ENCODE peak calls at places on chromosomes 16 and 17, in five cellular contexts. Q, O, V, N and H are unnamed samples.

GRCh38 chr16:47475786-47476185 is 14.7 kb downstream of the PHKB start:
- DNase-seq in Q (no peak), O (no peak), V (no peak), N (peak), H (no peak)

GRCh38 chr16:57646388-57647039 is 18.1 kb downstream of the ADGRG1 start:
- DNase-seq in Q (no peak), O (no peak), V (no peak), N (no peak), H (no peak)

GRCh38 chr17:60959696-60960095 is 282.0 kb downstream of the BCAS3 start:
- DNase-seq in Q (no peak), O (no peak), V (no peak), N (no peak), H (no peak)

GRCh38 chr16:11101695-11102522 is 154.1 kb downstream of the SOCS1 start:
- DNase-seq in Q (no peak), O (no peak), V (no peak), N (no peak), H (no peak)

GRCh38 chr16:25014500-25015147 is 545 bp downstream of the ARHGAP17 start:
- DNase-seq in Q (no peak), O (no peak), V (peak), N (peak), H (no peak)

GRCh38 chr16:56673916-56674315 is 4.3 kb downstream of the MT1H start:
- DNase-seq in Q (no peak), O (no peak), V (no peak), N (peak), H (no peak)

GRCh38 chr16:17070882-17071592 is 399.7 kb downstream of the XYLT1 start:
- DNase-seq in Q (no peak), O (no peak), V (no peak), N (peak), H (no peak)

GRCh38 chr17:57006040-57006439 is 28.1 kb downstream of the SCPEP1 start:
- DNase-seq in Q (no peak), O (no peak), V (no peak), N (no peak), H (no peak)

GRCh38 chr16:22359679-22360078 is 14.7 kb downstream of the CDR2 start:
- DNase-seq in Q (no peak), O (no peak), V (no peak), N (no peak), H (no peak)

GRCh38 chr17:36703860-36704266 is 102.5 kb downstream of the MRM1 start:
- DNase-seq in Q (no peak), O (no peak), V (no peak), N (peak), H (no peak)

GRCh38 chr17:41177727-41178271 is at the start of gene KRTAP4-2:
- DNase-seq in Q (no peak), O (no peak), V (no peak), N (no peak), H (no peak)

GRCh38 chr16:1261131-1261917 is 5.5 kb downstream of the TPSD1 start:
- DNase-seq in Q (no peak), O (no peak), V (no peak), N (no peak), H (no peak)

GRCh38 chr16:58678716-58679115 is 5.9 kb downstream of the SLC38A7 start:
- DNase-seq in Q (no peak), O (no peak), V (no peak), N (peak), H (no peak)

GRCh38 chr16:30929167-30929566 is 5.8 kb downstream of the FBXL19 start:
- DNase-seq in Q (no peak), O (no peak), V (no peak), N (no peak), H (no peak)

GRCh38 chr17:38852771-38853291 is 690 bp downstream of the RPL23 start:
- DNase-seq in Q (no peak), O (no peak), V (no peak), N (no peak), H (no peak)

GRCh38 chr17:1078831-1079561 is 82.1 kb downstream of the TIMM22 start:
- DNase-seq in Q (no peak), O (no peak), V (no peak), N (no peak), H (no peak)

GRCh38 chr17:77441130-77441920 is 300.6 kb downstream of the SEC14L1 start:
- DNase-seq in Q (no peak), O (no peak), V (no peak), N (no peak), H (no peak)

GRCh38 chr16:57941016-57941656 is 29.8 kb downstream of the CNGB1 start:
- DNase-seq in Q (no peak), O (peak), V (peak), N (no peak), H (no peak)

GRCh38 chr17:37821025-37821713 is 76.3 kb upstream of the HNF1B start:
- DNase-seq in Q (no peak), O (no peak), V (peak), N (no peak), H (no peak)

GRCh38 chr17:76278952-76279741 is 14.0 kb downstream of the UBALD2 start:
- DNase-seq in Q (peak), O (peak), V (peak), N (peak), H (peak)

GRCh38 chr17:49914096-49914490 is 54.9 kb upstream of the DLX4 start:
- DNase-seq in Q (no peak), O (no peak), V (no peak), N (no peak), H (no peak)

GRCh38 chr16:66020642-66021041 is 345.8 kb upstream of the CDH5 start:
- DNase-seq in Q (no peak), O (no peak), V (no peak), N (peak), H (no peak)

GRCh38 chr17:29240477-29240876 is 6.2 kb upstream of the CRYBA1 start:
- DNase-seq in Q (no peak), O (no peak), V (no peak), N (peak), H (peak)

GRCh38 chr17:68378202-68379149 is 78.8 kb downstream of the WIPI1 start:
- DNase-seq in Q (no peak), O (peak), V (peak), N (peak), H (peak)

GRCh38 chr16:2663553-2664521 is 18.5 kb upstream of the KCTD5 start:
- DNase-seq in Q (no peak), O (no peak), V (peak), N (no peak), H (no peak)

GRCh38 chr17:68861602-68862001 is 93.6 kb downstream of the ABCA8 start:
- DNase-seq in Q (no peak), O (no peak), V (no peak), N (no peak), H (no peak)

GRCh38 chr17:61594294-61594825 is 3.3 kb upstream of the NACA2 start:
- DNase-seq in Q (no peak), O (no peak), V (no peak), N (no peak), H (no peak)

GRCh38 chr17:77136420-77136767 is 4.4 kb upstream of the SEC14L1 start:
- DNase-seq in Q (no peak), O (no peak), V (no peak), N (no peak), H (no peak)

GRCh38 chr16:25626172-25626571 is 65.6 kb upstream of the HS3ST4 start:
- DNase-seq in Q (no peak), O (no peak), V (no peak), N (no peak), H (no peak)

GRCh38 chr16:69861276-69862030 is 89.7 kb upstream of the CLEC18A start:
- DNase-seq in Q (no peak), O (no peak), V (no peak), N (no peak), H (no peak)

GRCh38 chr17:76793775-76794174 is 55.9 kb downstream of the MFSD11 start:
- DNase-seq in Q (no peak), O (no peak), V (no peak), N (peak), H (no peak)

GRCh38 chr17:80886641-80887573 is 104.7 kb upstream of the CHMP6 start:
- DNase-seq in Q (no peak), O (no peak), V (no peak), N (no peak), H (no peak)

GRCh38 chr17:44376124-44376523 is 12.5 kb upstream of the FAM171A2 start:
- DNase-seq in Q (no peak), O (no peak), V (no peak), N (no peak), H (no peak)

GRCh38 chr16:30028438-30029093 is 2.5 kb downstream of the TLCD3B start:
- DNase-seq in Q (no peak), O (no peak), V (no peak), N (no peak), H (no peak)

GRCh38 chr16:69432069-69432468 is 7.7 kb downstream of the CYB5B start:
- DNase-seq in Q (no peak), O (no peak), V (no peak), N (no peak), H (no peak)

GRCh38 chr16:63922563-63922962 is 1199.3 kb downstream of the CDH11 start:
- DNase-seq in Q (no peak), O (no peak), V (no peak), N (no peak), H (no peak)

GRCh38 chr16:56946767-56947603 is 14.8 kb upstream of the CETP start:
- DNase-seq in Q (no peak), O (no peak), V (no peak), N (no peak), H (no peak)